ENCODE peak calls at places on chromosomes 13 and 19, in five cellular contexts. Y is AG10803, L is HepG2, I is progenitor cell of endocrine pancreas, N is AG09309. B is an unnamed sample.

GRCh38 chr19:45632468-45633196 is 6.6 kb downstream of the EML2 start:
- DNase-seq in Y (peak), L (no peak), I (peak), N (peak), B (peak)

GRCh38 chr13:100633461-100633860 is 41.1 kb downstream of the TMTC4 start:
- DNase-seq in Y (peak), L (peak), I (no peak), N (peak), B (no peak)

GRCh38 chr19:54388803-54389144 is 24.0 kb upstream of the LAIR1 start:
- DNase-seq in Y (no peak), L (no peak), I (no peak), N (no peak), B (no peak)

GRCh38 chr19:41501854-41502253 is 58.9 kb downstream of the ERICH4 start:
- DNase-seq in Y (no peak), L (no peak), I (no peak), N (no peak), B (no peak)

GRCh38 chr19:5673752-5674151 is 6.6 kb downstream of the MICOS13 start:
- DNase-seq in Y (no peak), L (no peak), I (no peak), N (no peak), B (no peak)

GRCh38 chr13:78197231-78197630 is 278.6 kb upstream of the EDNRB start:
- DNase-seq in Y (no peak), L (no peak), I (no peak), N (no peak), B (no peak)

GRCh38 chr13:66036024-66036614 is 1194.0 kb downstream of the PCDH9 start:
- DNase-seq in Y (no peak), L (no peak), I (no peak), N (no peak), B (no peak)

GRCh38 chr13:23321534-23322241 is 111.8 kb downstream of the SACS start:
- DNase-seq in Y (peak), L (peak), I (no peak), N (peak), B (no peak)

GRCh38 chr19:4052114-4052992 is 14.3 kb downstream of the ZBTB7A start:
- DNase-seq in Y (no peak), L (peak), I (no peak), N (no peak), B (no peak)

GRCh38 chr19:3443840-3444694 is 36.3 kb downstream of the SMIM24 start:
- DNase-seq in Y (no peak), L (peak), I (no peak), N (no peak), B (peak)

GRCh38 chr19:10163557-10163956 is 31.2 kb downstream of the DNMT1 start:
- DNase-seq in Y (no peak), L (no peak), I (no peak), N (no peak), B (no peak)

GRCh38 chr13:112545866-112546265 is 42.1 kb downstream of the TUBGCP3 start:
- DNase-seq in Y (peak), L (no peak), I (no peak), N (peak), B (no peak)

GRCh38 chr13:76980075-76980718 is 11.7 kb upstream of the CLN5 start:
- DNase-seq in Y (peak), L (peak), I (peak), N (no peak), B (peak)

GRCh38 chr13:49977992-49978391 is 18.9 kb upstream of the TRIM13 start:
- DNase-seq in Y (no peak), L (no peak), I (no peak), N (no peak), B (no peak)

GRCh38 chr13:63041640-63042414 is 1626.2 kb upstream of the PCDH20 start:
- DNase-seq in Y (no peak), L (no peak), I (no peak), N (no peak), B (no peak)

GRCh38 chr13:50357586-50358118 is 342.4 kb downstream of the KCNRG start:
- DNase-seq in Y (peak), L (no peak), I (no peak), N (peak), B (peak)

GRCh38 chr13:76813874-76814273 is 72.3 kb downstream of the KCTD12 start:
- DNase-seq in Y (no peak), L (peak), I (no peak), N (no peak), B (no peak)

GRCh38 chr13:39259371-39259770 is 221.1 kb downstream of the NHLRC3 start:
- DNase-seq in Y (no peak), L (no peak), I (no peak), N (no peak), B (no peak)

GRCh38 chr13:39266426-39266825 is 228.2 kb downstream of the NHLRC3 start:
- DNase-seq in Y (no peak), L (no peak), I (no peak), N (no peak), B (no peak)

GRCh38 chr13:39268398-39268797 is 230.1 kb downstream of the NHLRC3 start:
- DNase-seq in Y (no peak), L (no peak), I (no peak), N (no peak), B (no peak)

GRCh38 chr13:39263531-39263930 is 225.3 kb downstream of the NHLRC3 start:
- DNase-seq in Y (no peak), L (no peak), I (no peak), N (no peak), B (no peak)

GRCh38 chr13:39263033-39263432 is 224.8 kb downstream of the NHLRC3 start:
- DNase-seq in Y (peak), L (peak), I (peak), N (no peak), B (peak)
- TF ChIP-seq CTCF in Y (peak), L (peak), I (peak), N (peak), B (peak)

GRCh38 chr19:50328257-50329145 is 676 bp downstream of the KCNC3 start:
- DNase-seq in Y (peak), L (no peak), I (no peak), N (no peak), B (peak)
- TF ChIP-seq CTCF in Y (no peak), L (peak), I (peak), N (no peak), B (no peak)

GRCh38 chr19:47098608-47099007 is 15.0 kb downstream of the ZC3H4 start:
- DNase-seq in Y (no peak), L (no peak), I (no peak), N (no peak), B (no peak)
- TF ChIP-seq CTCF in Y (no peak), L (no peak), I (no peak), N (no peak), B (no peak)

GRCh38 chr19:12783226-12783848 is 7.9 kb upstream of the JUNB start:
- DNase-seq in Y (no peak), L (no peak), I (no peak), N (no peak), B (no peak)

GRCh38 chr19:12783849-12784393 is 7.4 kb upstream of the JUNB start:
- DNase-seq in Y (no peak), L (peak), I (no peak), N (no peak), B (peak)

GRCh38 chr19:12782174-12782423 is 6.7 kb upstream of the HOOK2 start:
- DNase-seq in Y (no peak), L (no peak), I (no peak), N (no peak), B (no peak)

GRCh38 chr19:12784394-12784870 is 6.9 kb upstream of the JUNB start:
- DNase-seq in Y (no peak), L (no peak), I (no peak), N (no peak), B (no peak)

DNA sequence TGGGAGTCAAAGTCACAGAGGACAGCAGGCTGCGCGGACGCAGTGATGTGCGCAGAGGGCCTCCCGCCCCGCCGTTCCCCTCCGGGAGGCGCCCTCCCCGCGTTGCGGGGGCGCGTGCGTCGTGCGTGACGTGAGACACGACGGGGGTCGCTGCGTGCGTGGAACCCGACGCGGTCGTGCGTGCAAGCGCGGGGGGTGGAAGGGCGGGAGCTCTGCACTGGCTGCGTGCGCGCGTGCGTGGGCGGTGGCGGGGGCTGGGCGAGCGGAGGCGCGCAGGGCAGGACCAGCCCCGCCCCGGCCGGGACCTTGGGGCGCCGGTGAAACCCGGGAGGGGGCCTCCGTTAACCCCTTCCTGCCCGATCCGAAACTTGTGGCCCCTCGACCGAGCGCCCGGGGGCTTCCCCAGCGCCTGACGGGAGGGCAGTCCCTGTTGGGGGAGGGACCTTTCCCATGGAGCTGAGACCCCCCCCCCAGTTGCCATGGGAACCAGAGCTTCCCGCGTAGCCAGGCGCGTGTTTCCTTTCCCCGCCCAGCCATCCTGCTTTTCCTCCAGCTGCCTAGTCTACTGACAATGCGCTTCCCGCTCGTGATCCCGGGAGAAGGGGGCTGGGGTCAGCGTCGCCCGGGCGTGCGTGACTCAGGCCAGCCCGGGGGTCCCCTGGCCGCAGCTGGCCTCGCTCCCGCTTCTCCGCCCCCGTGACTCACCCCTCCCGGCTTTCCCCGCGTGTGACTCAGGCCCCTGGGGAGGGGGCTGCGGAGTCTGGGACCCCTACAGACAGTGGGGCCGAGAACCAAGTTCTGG is 7.3 kb upstream of the HOOK2 start:
- DNase-seq in Y (peak), L (no peak), I (no peak), N (no peak), B (peak)
- TF ChIP-seq CTCF in Y (no peak), L (peak), I (no peak), N (no peak), B (no peak)

GRCh38 chr19:8396563-8397203 is 6.5 kb downstream of the RAB11B start:
- DNase-seq in Y (peak), L (peak), I (no peak), N (no peak), B (peak)
- TF ChIP-seq CTCF in Y (peak), L (peak), I (peak), N (peak), B (peak)

GRCh38 chr19:57527136-57527881 is at the start of gene ZNF549:
- DNase-seq in Y (peak), L (peak), I (peak), N (peak), B (peak)
- TF ChIP-seq CTCF in Y (no peak), L (peak), I (no peak), N (no peak), B (no peak)

B was measured in nephron progenitor cell.